ENCODE peak calls at places on chromosomes 3 and 15, in four cellular contexts. A is pancreas, W is RWPE1, M is nephron progenitor cell. E is an unnamed sample.

GRCh38 chr3:172464306-172464705 is 16.1 kb upstream of the GHSR start:
- DNase-seq in M (no peak), W (no peak), A (no peak), E (no peak)

GRCh38 chr15:28888900-28889299 is 3.1 kb downstream of the APBA2 start:
- DNase-seq in A (no peak), W (no peak), M (no peak), E (no peak)

GRCh38 chr3:67529337-67529736 is 125.1 kb downstream of the SUCLG2 start:
- DNase-seq in A (no peak), M (no peak), W (no peak), E (no peak)

GRCh38 chr15:84658080-84658787 is at the start of gene NMB:
- DNase-seq in W (peak), M (peak), A (peak), E (peak)

GRCh38 chr3:134852132-134852531 is 57.1 kb downstream of the EPHB1 start:
- DNase-seq in W (no peak), A (no peak), M (no peak), E (no peak)

GRCh38 chr3:11480663-11481298 is 162.9 kb downstream of the VGLL4 start:
- DNase-seq in W (no peak), M (peak), A (peak), E (no peak)

GRCh38 chr3:96491023-96491422 is 323.4 kb upstream of the EPHA6 start:
- DNase-seq in A (no peak), W (no peak), M (no peak), E (no peak)

GRCh38 chr3:23292432-23292831 is 89.3 kb downstream of the UBE2E2 start:
- DNase-seq in W (no peak), A (no peak), M (no peak), E (no peak)

GRCh38 chr15:69807752-69808151 is 290.0 kb downstream of the TLE3 start:
- DNase-seq in W (peak), A (no peak), M (no peak), E (no peak)

GRCh38 chr15:68353418-68354145 is 76.0 kb downstream of the FEM1B start:
- DNase-seq in M (no peak), W (no peak), A (no peak), E (no peak)

GRCh38 chr3:138426211-138426610 is 8.2 kb upstream of the ESYT3 start:
- DNase-seq in M (no peak), A (no peak), W (no peak), E (no peak)

GRCh38 chr3:2392981-2393380 is 294.3 kb downstream of the CNTN4 start:
- DNase-seq in M (no peak), A (no peak), W (no peak), E (no peak)

GRCh38 chr3:107345968-107346367 is 31.3 kb upstream of the CCDC54 start:
- DNase-seq in M (no peak), W (no peak), A (no peak), E (no peak)

GRCh38 chr15:50003786-50004334 is 115.2 kb downstream of the ATP8B4 start:
- DNase-seq in W (peak), M (peak), A (peak), E (peak)

GRCh38 chr3:30155755-30156154 is 450.6 kb upstream of the TGFBR2 start:
- DNase-seq in A (no peak), M (no peak), W (no peak), E (no peak)

GRCh38 chr3:5009506-5010100 is 30.4 kb downstream of the BHLHE40 start:
- DNase-seq in W (no peak), A (no peak), M (no peak), E (no peak)

GRCh38 chr15:50681467-50681866 is 5.1 kb downstream of the TRPM7 start:
- DNase-seq in A (no peak), M (no peak), W (no peak), E (no peak)

GRCh38 chr3:32434206-32434605 is 42.6 kb downstream of the CMTM7 start:
- DNase-seq in A (no peak), M (no peak), W (no peak), E (no peak)

GRCh38 chr15:58462547-58462946 is 30.8 kb downstream of the LIPC start:
- DNase-seq in A (no peak), M (no peak), W (peak), E (no peak)

GRCh38 chr3:42129014-42129953 is 38.1 kb downstream of the TRAK1 start:
- DNase-seq in M (no peak), W (peak), A (no peak), E (no peak)

GRCh38 chr15:65773386-65774111 is 18.5 kb downstream of the DENND4A start:
- DNase-seq in M (no peak), A (no peak), W (no peak), E (peak)

GRCh38 chr3:89227218-89227617 is 119.8 kb downstream of the EPHA3 start:
- DNase-seq in M (no peak), A (no peak), W (peak), E (no peak)

GRCh38 chr3:190238871-190239270 is 83.4 kb downstream of the CLDN1 start:
- DNase-seq in A (no peak), M (no peak), W (no peak), E (no peak)

GRCh38 chr15:83204697-83205096 is 2.9 kb downstream of the HDGFL3 start:
- DNase-seq in A (no peak), W (no peak), M (no peak), E (no peak)

GRCh38 chr3:190517696-190518095 is 3.8 kb downstream of the IL1RAP start:
- DNase-seq in M (no peak), W (peak), A (no peak), E (no peak)

GRCh38 chr3:113084777-113085176 is 94.0 kb downstream of the GTPBP8 start:
- DNase-seq in M (no peak), A (peak), W (peak), E (no peak)

GRCh38 chr3:30708472-30708871 is 102.1 kb downstream of the TGFBR2 start:
- DNase-seq in A (no peak), M (no peak), W (peak), E (no peak)

GRCh38 chr3:113223831-113224240 is 12.5 kb downstream of the BOC start:
- DNase-seq in W (no peak), A (no peak), M (no peak), E (peak)

GRCh38 chr3:190076601-190077444 is 43.9 kb downstream of the P3H2 start:
- DNase-seq in A (peak), W (peak), M (peak), E (no peak)

GRCh38 chr15:57456559-57456958 is 80.3 kb downstream of the CGNL1 start:
- DNase-seq in W (no peak), M (no peak), A (no peak), E (no peak)

GRCh38 chr15:52232327-52232726 is 41.1 kb upstream of the GNB5 start:
- DNase-seq in M (no peak), W (no peak), A (no peak), E (peak)

GRCh38 chr3:116863842-116864626 is 154.5 kb downstream of the TUSC7 start:
- DNase-seq in M (peak), W (peak), A (peak), E (peak)

GRCh38 chr3:49119439-49119838 is 1.2 kb downstream of the USP19 start:
- DNase-seq in W (no peak), M (no peak), A (no peak), E (no peak)

GRCh38 chr3:194870394-194871110 is 184.9 kb downstream of the FAM43A start:
- DNase-seq in M (no peak), W (peak), A (no peak), E (no peak)

GRCh38 chr15:52445553-52445952 is 83.1 kb downstream of the MYO5A start:
- DNase-seq in M (no peak), W (no peak), A (no peak), E (no peak)

GRCh38 chr3:61913657-61914056 is 352.3 kb downstream of the PTPRG start:
- DNase-seq in M (no peak), A (no peak), W (no peak), E (peak)

GRCh38 chr15:67824900-67825879 is at the start of gene SKOR1:
- DNase-seq in M (peak), W (no peak), A (no peak), E (peak)

GRCh38 chr3:55036883-55037577 is 109.2 kb upstream of the LRTM1 start:
- DNase-seq in A (no peak), W (no peak), M (no peak), E (no peak)

GRCh38 chr3:55042591-55042990 is 114.7 kb upstream of the LRTM1 start:
- DNase-seq in W (no peak), M (no peak), A (no peak), E (no peak)
- TF ChIP-seq CTCF in W (no peak), M (no peak), A (no peak), E (no peak)

GRCh38 chr15:92205255-92205739 is 188.4 kb upstream of the ST8SIA2 start:
- DNase-seq in A (no peak), M (no peak), W (no peak), E (no peak)
- TF ChIP-seq CTCF in A (no peak), M (no peak), W (no peak), E (no peak)

DNA sequence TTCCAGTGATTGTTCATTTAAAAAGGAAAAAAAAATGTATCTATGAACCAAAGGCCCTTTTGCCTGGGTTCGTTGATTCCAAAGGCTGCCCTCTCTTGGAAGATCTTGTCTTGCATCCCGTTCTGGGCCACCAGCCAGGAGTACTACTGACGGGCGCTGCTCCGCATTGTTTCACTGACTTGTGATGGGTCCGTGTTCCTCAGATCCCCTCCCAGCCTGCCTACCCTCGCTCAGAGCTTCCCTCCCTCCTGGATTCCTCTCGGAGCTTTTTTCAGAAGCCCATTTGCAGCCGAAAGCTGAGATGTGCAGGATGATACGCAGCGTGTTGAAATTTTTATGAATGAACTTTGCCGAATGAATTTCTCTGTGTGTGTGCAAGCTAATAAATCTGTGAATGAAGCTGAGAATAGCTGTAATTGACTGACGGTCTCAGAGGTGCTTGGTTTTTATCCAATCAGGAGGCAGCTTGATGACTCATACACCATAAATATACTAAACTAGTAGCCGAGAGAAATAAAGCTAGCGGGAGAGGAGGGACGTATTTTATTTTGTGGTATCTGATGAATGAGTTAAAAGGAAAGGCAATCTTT is at the start of gene SHC4:
- DNase-seq in W (peak), M (peak), A (peak), E (peak)
- TF ChIP-seq CTCF in W (peak), M (no peak), A (no peak), E (no peak)

GRCh38 chr3:43581343-43581742 is 40.5 kb downstream of the ANO10 start:
- DNase-seq in W (no peak), A (no peak), M (no peak), E (no peak)

GRCh38 chr3:43580181-43580580 is 41.6 kb downstream of the ANO10 start:
- DNase-seq in W (no peak), A (no peak), M (no peak), E (no peak)

GRCh38 chr3:43584043-43584826 is 37.6 kb downstream of the ANO10 start:
- DNase-seq in A (no peak), W (no peak), M (no peak), E (no peak)

GRCh38 chr3:43582876-43583275 is 38.9 kb downstream of the ANO10 start:
- DNase-seq in A (no peak), W (no peak), M (no peak), E (no peak)

DNA sequence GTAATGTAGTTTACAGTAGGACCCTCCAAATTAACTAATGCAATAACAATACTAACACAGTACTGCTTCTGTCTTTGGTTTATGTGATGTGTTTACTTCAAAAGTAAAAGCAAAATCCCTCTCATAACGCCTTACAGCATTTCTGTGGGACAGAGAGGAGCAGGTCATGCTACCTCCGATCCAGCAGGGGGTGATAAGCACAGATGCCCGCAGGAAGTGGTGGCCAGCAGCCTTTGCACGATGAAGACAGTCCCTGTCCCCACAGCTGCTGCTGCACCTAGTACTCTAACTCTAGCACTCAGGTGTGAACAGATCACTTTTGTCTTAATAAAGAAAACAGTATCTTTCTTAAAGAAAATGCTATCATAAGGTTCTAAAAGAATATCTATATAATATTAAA is 38.3 kb downstream of the ANO10 start:
- DNase-seq in M (no peak), A (no peak), W (no peak), E (no peak)
- TF ChIP-seq CTCF in M (no peak), A (no peak), W (no peak), E (no peak)

DNA sequence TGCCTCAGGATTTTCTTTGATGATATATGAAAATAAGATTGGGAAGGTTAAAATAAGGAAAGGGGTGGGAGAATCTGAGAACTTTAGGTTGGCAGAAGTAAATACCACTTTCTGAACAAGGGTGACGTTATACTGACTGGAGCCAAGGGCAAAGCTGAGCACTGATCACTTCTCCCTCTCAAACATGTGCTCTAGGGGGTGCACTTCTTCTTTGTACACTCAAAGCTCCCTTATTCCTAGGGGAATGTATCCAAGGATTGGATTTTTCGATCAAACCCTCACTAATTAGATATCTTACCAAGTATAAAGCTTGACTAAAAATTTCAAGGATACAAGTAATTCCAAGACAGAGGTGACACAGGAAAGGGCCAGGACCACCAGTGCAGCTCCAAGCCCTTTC is 243.9 kb upstream of the UMPS start:
- DNase-seq in A (no peak), M (no peak), W (no peak), E (no peak)
- TF ChIP-seq CTCF in A (no peak), M (no peak), W (no peak), E (no peak)

DNA sequence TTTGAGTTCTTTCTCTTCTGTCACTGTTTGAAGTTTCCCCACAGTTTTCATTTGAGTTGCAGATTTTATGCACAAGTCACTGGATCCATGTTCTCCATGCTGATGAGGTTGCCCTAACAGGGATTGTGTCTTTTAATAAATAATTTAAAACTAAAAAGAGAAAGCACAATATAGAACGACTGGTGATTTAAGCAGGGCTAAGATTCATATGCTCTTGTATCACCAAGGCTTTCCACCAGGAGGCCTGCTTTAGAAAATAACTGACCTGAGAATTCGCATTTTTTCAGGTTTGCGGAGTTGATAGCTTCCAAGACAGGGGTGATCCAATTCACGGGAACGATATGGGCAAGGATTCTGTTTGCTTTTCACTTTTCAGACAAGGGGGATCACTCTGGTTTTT is 252.0 kb upstream of the VEPH1 start:
- DNase-seq in W (no peak), M (no peak), A (no peak), E (no peak)
- TF ChIP-seq CTCF in W (no peak), M (peak), A (no peak), E (no peak)